ENCODE peak calls at places on chromosome 1, in six cellular contexts. N, C, Z, O, W and M are unnamed samples.

GRCh38 chr1:156383023-156383422 is 14.0 kb downstream of the RHBG start:
- DNase-seq in N (peak), C (peak), Z (peak), O (peak), W (peak), M (peak)

GRCh38 chr1:244444854-244445253 is 6.9 kb downstream of the ADSS2 start:
- DNase-seq in N (no peak), C (peak), Z (no peak), O (no peak), W (no peak), M (no peak)

GRCh38 chr1:190908691-190909090 is 431.0 kb upstream of the BRINP3 start:
- DNase-seq in N (no peak), C (peak), Z (no peak), O (no peak), W (no peak), M (no peak)

GRCh38 chr1:226814751-226815496 is 55.5 kb upstream of the PSEN2 start:
- DNase-seq in N (no peak), C (peak), Z (peak), O (no peak), W (no peak), M (peak)

GRCh38 chr1:211198111-211198510 is 61.1 kb upstream of the RCOR3 start:
- DNase-seq in N (no peak), C (peak), Z (no peak), O (no peak), W (no peak), M (no peak)

GRCh38 chr1:59477286-59477685 is 180.4 kb downstream of the FGGY start:
- DNase-seq in N (no peak), C (peak), Z (no peak), O (no peak), W (no peak), M (no peak)

GRCh38 chr1:170030212-170030611 is 44.3 kb downstream of the KIFAP3 start:
- DNase-seq in N (no peak), C (peak), Z (no peak), O (no peak), W (no peak), M (no peak)

GRCh38 chr1:201883266-201883665 is 5.4 kb upstream of the SHISA4 start:
- DNase-seq in N (no peak), C (no peak), Z (no peak), O (no peak), W (no peak), M (no peak)

GRCh38 chr1:89850844-89851410 is 30.1 kb downstream of the LRRC8D start:
- DNase-seq in N (no peak), C (no peak), Z (no peak), O (no peak), W (no peak), M (no peak)

GRCh38 chr1:181398544-181398943 is 84.8 kb upstream of the CACNA1E start:
- DNase-seq in N (no peak), C (no peak), Z (no peak), O (no peak), W (no peak), M (no peak)

GRCh38 chr1:100351095-100351884 is 1.0 kb upstream of the CDC14A start:
- DNase-seq in N (peak), C (peak), Z (peak), O (peak), W (peak), M (peak)

GRCh38 chr1:111222308-111223125 is 5.0 kb upstream of the CHI3L2 start:
- DNase-seq in N (peak), C (peak), Z (peak), O (peak), W (peak), M (peak)

GRCh38 chr1:245220381-245220985 is 65.7 kb downstream of the KIF26B start:
- DNase-seq in N (no peak), C (no peak), Z (no peak), O (no peak), W (no peak), M (no peak)

GRCh38 chr1:8671313-8671917 is 146.0 kb downstream of the RERE start:
- DNase-seq in N (peak), C (no peak), Z (peak), O (no peak), W (no peak), M (no peak)